ENCODE peak calls at places on chromosomes 11 and 22, in nine cellular contexts. One of them, this sample, is unnamed.

GRCh38 chr11:8097926-8098325 is 16.9 kb downstream of the TUB start:
- DNase-seq in upper lobe of right lung: no peak
- DNase-seq in colonic mucosa: peak; percentile 15
- DNase-seq in uterus: no peak
- DNase-seq in body of pancreas: no peak
- DNase-seq in right lobe of liver: peak; percentile 26
- DNase-seq in naive thymus-derived CD4-positive, alpha-beta T cell: no peak
- DNase-seq in pancreas: no peak
- DNase-seq in stomach: peak; percentile 9
- DNase-seq in this sample: no peak

GRCh38 chr11:36186340-36186739 is 102.9 kb downstream of the COMMD9 start:
- DNase-seq in upper lobe of right lung: no peak
- DNase-seq in colonic mucosa: no peak
- DNase-seq in uterus: no peak
- DNase-seq in body of pancreas: no peak
- DNase-seq in right lobe of liver: no peak
- DNase-seq in naive thymus-derived CD4-positive, alpha-beta T cell: no peak
- DNase-seq in pancreas: no peak
- DNase-seq in stomach: no peak
- DNase-seq in this sample: no peak

GRCh38 chr11:118996926-118997626 is 862 bp upstream of the CENATAC start:
- DNase-seq in upper lobe of right lung: no peak
- DNase-seq in colonic mucosa: no peak
- DNase-seq in uterus: no peak
- DNase-seq in body of pancreas: no peak
- DNase-seq in right lobe of liver: no peak
- DNase-seq in naive thymus-derived CD4-positive, alpha-beta T cell: peak; percentile 17
- DNase-seq in pancreas: no peak
- DNase-seq in stomach: no peak
- DNase-seq in this sample: no peak

GRCh38 chr11:130738618-130739017 is 177.7 kb downstream of the SNX19 start:
- DNase-seq in upper lobe of right lung: no peak
- DNase-seq in colonic mucosa: no peak
- DNase-seq in uterus: no peak
- DNase-seq in body of pancreas: no peak
- DNase-seq in right lobe of liver: no peak
- DNase-seq in naive thymus-derived CD4-positive, alpha-beta T cell: no peak
- DNase-seq in pancreas: no peak
- DNase-seq in stomach: no peak
- DNase-seq in this sample: no peak

GRCh38 chr11:36451681-36452080 is 58.4 kb downstream of the TRAF6 start:
- DNase-seq in upper lobe of right lung: no peak
- DNase-seq in colonic mucosa: no peak
- DNase-seq in uterus: no peak
- DNase-seq in body of pancreas: no peak
- DNase-seq in right lobe of liver: no peak
- DNase-seq in naive thymus-derived CD4-positive, alpha-beta T cell: no peak
- DNase-seq in pancreas: no peak
- DNase-seq in stomach: no peak
- DNase-seq in this sample: no peak

GRCh38 chr11:46278387-46279173 is 1.1 kb downstream of the CREB3L1 start:
- DNase-seq in upper lobe of right lung: peak; percentile 89
- DNase-seq in colonic mucosa: peak; percentile 93
- DNase-seq in uterus: peak; percentile 66
- DNase-seq in body of pancreas: peak; percentile 77
- DNase-seq in right lobe of liver: no peak
- DNase-seq in naive thymus-derived CD4-positive, alpha-beta T cell: peak; percentile 31
- DNase-seq in pancreas: peak; percentile 91
- DNase-seq in stomach: peak; percentile 80
- DNase-seq in this sample: peak; percentile 90

GRCh38 chr11:130634981-130635473 is 186.6 kb downstream of the ADAMTS15 start:
- DNase-seq in upper lobe of right lung: no peak
- DNase-seq in colonic mucosa: no peak
- DNase-seq in uterus: no peak
- DNase-seq in body of pancreas: no peak
- DNase-seq in right lobe of liver: no peak
- DNase-seq in naive thymus-derived CD4-positive, alpha-beta T cell: no peak
- DNase-seq in pancreas: no peak
- DNase-seq in stomach: no peak
- DNase-seq in this sample: no peak

GRCh38 chr11:3047637-3048036 is 9.6 kb downstream of the CARS1 start:
- DNase-seq in upper lobe of right lung: no peak
- DNase-seq in colonic mucosa: no peak
- DNase-seq in uterus: no peak
- DNase-seq in body of pancreas: no peak
- DNase-seq in right lobe of liver: no peak
- DNase-seq in naive thymus-derived CD4-positive, alpha-beta T cell: no peak
- DNase-seq in pancreas: no peak
- DNase-seq in stomach: no peak
- DNase-seq in this sample: no peak

GRCh38 chr22:29503811-29504372 is 23.9 kb downstream of the NEFH start:
- DNase-seq in upper lobe of right lung: no peak
- DNase-seq in colonic mucosa: peak; percentile 29
- DNase-seq in uterus: peak; percentile 68
- DNase-seq in body of pancreas: peak; percentile 29
- DNase-seq in right lobe of liver: peak; percentile 53
- DNase-seq in naive thymus-derived CD4-positive, alpha-beta T cell: no peak
- DNase-seq in pancreas: no peak
- DNase-seq in stomach: no peak
- DNase-seq in this sample: no peak

GRCh38 chr11:113104390-113105251 is 143.4 kb downstream of the NCAM1 start:
- DNase-seq in upper lobe of right lung: no peak
- DNase-seq in colonic mucosa: no peak
- DNase-seq in uterus: no peak
- DNase-seq in body of pancreas: no peak
- DNase-seq in right lobe of liver: no peak
- DNase-seq in naive thymus-derived CD4-positive, alpha-beta T cell: no peak
- DNase-seq in pancreas: no peak
- DNase-seq in stomach: no peak
- DNase-seq in this sample: no peak

GRCh38 chr22:23833017-23833795 is 5.6 kb downstream of the DERL3 start:
- DNase-seq in upper lobe of right lung: peak; percentile 54
- DNase-seq in colonic mucosa: no peak
- DNase-seq in uterus: no peak
- DNase-seq in body of pancreas: peak; percentile 9
- DNase-seq in right lobe of liver: peak; percentile 39
- DNase-seq in naive thymus-derived CD4-positive, alpha-beta T cell: no peak
- DNase-seq in pancreas: peak; percentile 44
- DNase-seq in stomach: no peak
- DNase-seq in this sample: peak; percentile 17

GRCh38 chr22:23832226-23833016 is 6.4 kb downstream of the DERL3 start:
- DNase-seq in upper lobe of right lung: peak; percentile 46
- DNase-seq in colonic mucosa: no peak
- DNase-seq in uterus: no peak
- DNase-seq in body of pancreas: no peak
- DNase-seq in right lobe of liver: peak; percentile 46
- DNase-seq in naive thymus-derived CD4-positive, alpha-beta T cell: no peak
- DNase-seq in pancreas: peak; percentile 46
- DNase-seq in stomach: no peak
- DNase-seq in this sample: peak; percentile 36

GRCh38 chr22:23831781-23832180 is 7.0 kb downstream of the DERL3 start:
- DNase-seq in upper lobe of right lung: peak; percentile 43
- DNase-seq in colonic mucosa: no peak
- DNase-seq in uterus: no peak
- DNase-seq in body of pancreas: no peak
- DNase-seq in right lobe of liver: peak; percentile 37
- DNase-seq in naive thymus-derived CD4-positive, alpha-beta T cell: no peak
- DNase-seq in pancreas: peak; percentile 49
- DNase-seq in stomach: no peak
- DNase-seq in this sample: peak; percentile 32

GRCh38 chr22:23829845-23830372 is 8.9 kb downstream of the DERL3 start:
- DNase-seq in upper lobe of right lung: no peak
- DNase-seq in colonic mucosa: no peak
- DNase-seq in uterus: no peak
- DNase-seq in body of pancreas: no peak
- DNase-seq in right lobe of liver: peak; percentile 7
- DNase-seq in naive thymus-derived CD4-positive, alpha-beta T cell: no peak
- DNase-seq in pancreas: no peak
- DNase-seq in stomach: no peak
- DNase-seq in this sample: no peak

GRCh38 chr22:23831261-23831660 is 7.5 kb downstream of the DERL3 start:
- DNase-seq in upper lobe of right lung: peak; percentile 13
- DNase-seq in colonic mucosa: no peak
- DNase-seq in uterus: no peak
- DNase-seq in body of pancreas: no peak
- DNase-seq in right lobe of liver: peak; percentile 38
- DNase-seq in naive thymus-derived CD4-positive, alpha-beta T cell: no peak
- DNase-seq in pancreas: peak; percentile 39
- DNase-seq in stomach: no peak
- DNase-seq in this sample: peak; percentile 19
- H3K36me3 ChIP-seq in upper lobe of right lung: peaks cover 80% of the 10 kb centered on the region
- H3K36me3 ChIP-seq in colonic mucosa: no peaks in the 10 kb centered on the region
- H3K36me3 ChIP-seq in uterus: no peaks in the 10 kb centered on the region
- H3K36me3 ChIP-seq in body of pancreas: peaks cover 4% of the 10 kb centered on the region
- H3K36me3 ChIP-seq in right lobe of liver: peaks cover 6% of the 10 kb centered on the region
- H3K36me3 ChIP-seq in naive thymus-derived CD4-positive, alpha-beta T cell: no peaks in the 10 kb centered on the region
- H3K36me3 ChIP-seq in pancreas: no peaks in the 10 kb centered on the region
- H3K36me3 ChIP-seq in stomach: peaks cover 98% of the 10 kb centered on the region
- H3K36me3 ChIP-seq in this sample: peaks cover 3% of the 10 kb centered on the region

DNA sequence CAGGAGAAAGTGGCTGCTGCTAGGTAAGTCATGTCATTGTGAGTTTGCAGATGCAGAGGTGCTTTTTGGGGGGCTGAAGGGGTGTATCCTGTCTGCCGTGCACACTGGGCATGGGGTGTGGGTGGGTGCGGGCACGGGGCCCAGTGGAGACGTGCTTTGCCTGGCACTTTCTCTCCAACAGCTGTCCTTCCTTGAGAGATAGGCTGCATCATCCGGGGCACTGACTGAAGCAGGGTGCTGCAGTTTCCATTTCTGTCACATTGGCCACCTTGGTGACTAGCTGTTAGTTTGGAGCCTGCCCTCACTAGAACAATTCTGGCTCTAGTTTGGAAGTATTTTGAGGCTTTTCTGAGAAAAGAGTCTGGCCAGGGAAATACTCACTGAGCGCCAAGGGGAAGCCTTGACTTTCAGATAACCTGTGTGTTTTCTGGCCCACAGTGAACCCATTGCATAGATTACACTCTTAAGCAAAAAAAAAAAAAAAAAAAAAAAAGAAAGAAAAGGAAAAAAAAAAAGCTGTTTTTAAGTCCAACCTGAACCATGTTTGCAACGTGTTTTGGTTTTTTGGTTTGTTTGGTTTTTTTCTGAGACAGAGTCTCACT is 219.2 kb downstream of the NAV2 start:
- DNase-seq in upper lobe of right lung: no peak
- DNase-seq in colonic mucosa: no peak
- DNase-seq in uterus: no peak
- DNase-seq in body of pancreas: no peak
- DNase-seq in right lobe of liver: no peak
- DNase-seq in naive thymus-derived CD4-positive, alpha-beta T cell: no peak
- DNase-seq in pancreas: no peak
- DNase-seq in stomach: no peak
- DNase-seq in this sample: no peak
- H3K4me3 ChIP-seq in upper lobe of right lung: no peak overlapping the region
- H3K4me3 ChIP-seq in colonic mucosa: no peak overlapping the region
- H3K4me3 ChIP-seq in uterus: no peak overlapping the region
- H3K4me3 ChIP-seq in body of pancreas: no peak overlapping the region
- H3K4me3 ChIP-seq in right lobe of liver: no peak overlapping the region
- H3K4me3 ChIP-seq in naive thymus-derived CD4-positive, alpha-beta T cell: no peak overlapping the region
- H3K4me3 ChIP-seq in pancreas: no peak overlapping the region
- H3K4me3 ChIP-seq in stomach: no peak overlapping the region
- H3K4me3 ChIP-seq in this sample: no peak overlapping the region

GRCh38 chr11:6096417-6096816 is 11.1 kb upstream of the OR56B4 start:
- DNase-seq in upper lobe of right lung: no peak
- DNase-seq in colonic mucosa: no peak
- DNase-seq in uterus: no peak
- DNase-seq in body of pancreas: no peak
- DNase-seq in right lobe of liver: no peak
- DNase-seq in naive thymus-derived CD4-positive, alpha-beta T cell: no peak
- DNase-seq in pancreas: no peak
- DNase-seq in stomach: no peak
- DNase-seq in this sample: no peak
- H3K4me1 ChIP-seq in upper lobe of right lung: no peaks in the 10 kb centered on the region
- H3K4me1 ChIP-seq in colonic mucosa: no peaks in the 10 kb centered on the region
- H3K4me1 ChIP-seq in uterus: no peaks in the 10 kb centered on the region
- H3K4me1 ChIP-seq in body of pancreas: no peaks in the 10 kb centered on the region
- H3K4me1 ChIP-seq in right lobe of liver: no peaks in the 10 kb centered on the region
- H3K4me1 ChIP-seq in naive thymus-derived CD4-positive, alpha-beta T cell: no peaks in the 10 kb centered on the region
- H3K4me1 ChIP-seq in pancreas: no peaks in the 10 kb centered on the region
- H3K4me1 ChIP-seq in stomach: no peaks in the 10 kb centered on the region
- H3K4me1 ChIP-seq in this sample: no peaks in the 10 kb centered on the region

GRCh38 chr11:122122179-122122578 is 6.2 kb upstream of the BLID start:
- DNase-seq in upper lobe of right lung: no peak
- DNase-seq in colonic mucosa: no peak
- DNase-seq in uterus: no peak
- DNase-seq in body of pancreas: no peak
- DNase-seq in right lobe of liver: no peak
- DNase-seq in naive thymus-derived CD4-positive, alpha-beta T cell: no peak
- DNase-seq in pancreas: no peak
- DNase-seq in stomach: no peak
- DNase-seq in this sample: no peak
- H3K36me3 ChIP-seq in upper lobe of right lung: no peaks in the 10 kb centered on the region
- H3K36me3 ChIP-seq in colonic mucosa: no peaks in the 10 kb centered on the region
- H3K36me3 ChIP-seq in uterus: no peaks in the 10 kb centered on the region
- H3K36me3 ChIP-seq in body of pancreas: no peaks in the 10 kb centered on the region
- H3K36me3 ChIP-seq in right lobe of liver: no peaks in the 10 kb centered on the region
- H3K36me3 ChIP-seq in naive thymus-derived CD4-positive, alpha-beta T cell: no peaks in the 10 kb centered on the region
- H3K36me3 ChIP-seq in pancreas: no peaks in the 10 kb centered on the region
- H3K36me3 ChIP-seq in stomach: no peaks in the 10 kb centered on the region
- H3K36me3 ChIP-seq in this sample: no peaks in the 10 kb centered on the region

GRCh38 chr11:57321996-57322880 is 2.5 kb downstream of the TNKS1BP1 start:
- DNase-seq in upper lobe of right lung: peak; percentile 93
- DNase-seq in colonic mucosa: peak; percentile 92
- DNase-seq in uterus: peak; percentile 94
- DNase-seq in body of pancreas: peak; percentile 96
- DNase-seq in right lobe of liver: peak; percentile 94
- DNase-seq in naive thymus-derived CD4-positive, alpha-beta T cell: no peak
- DNase-seq in pancreas: peak; percentile 84
- DNase-seq in stomach: peak; percentile 88
- DNase-seq in this sample: peak; percentile 85
- H3K4me3 ChIP-seq in upper lobe of right lung: peak overlapping the region; percentile 75
- H3K4me3 ChIP-seq in colonic mucosa: peak overlapping the region; percentile 74
- H3K4me3 ChIP-seq in uterus: peak overlapping the region; percentile 65
- H3K4me3 ChIP-seq in body of pancreas: no peak overlapping the region
- H3K4me3 ChIP-seq in right lobe of liver: peak overlapping the region; percentile 73
- H3K4me3 ChIP-seq in naive thymus-derived CD4-positive, alpha-beta T cell: no peak overlapping the region
- H3K4me3 ChIP-seq in pancreas: peak overlapping the region; percentile 75
- H3K4me3 ChIP-seq in stomach: peak overlapping the region; percentile 81
- H3K4me3 ChIP-seq in this sample: no peak overlapping the region

This sample was measured in mucosa of descending colon.